ENCODE peak calls at places on chromosomes 2 and 18, in four cellular contexts. One of them, this sample, is unnamed.

GRCh38 chr2:135546432-135546831 is 15.1 kb downstream of the R3HDM1 start:
- DNase-seq in ureter: no peak
- DNase-seq in activated CD4-positive, alpha-beta T cell treated with anti-CD3 and anti-CD28 coated beads, Interleukin-2, amount 10 ng/mL, durations not matched to agents 7 days and 5 days: no peak
- DNase-seq in activated naive CD4-positive, alpha-beta T cell treated with anti-CD3 and anti-CD28 coated beads, Interleukin-2, amount 10 ng/mL, durations not matched to agents 7 days and 5 days: no peak
- DNase-seq in this sample: no peak

GRCh38 chr2:191942114-191943103 is 95.5 kb upstream of the CAVIN2 start:
- DNase-seq in ureter: no peak
- DNase-seq in activated CD4-positive, alpha-beta T cell treated with anti-CD3 and anti-CD28 coated beads, Interleukin-2, amount 10 ng/mL, durations not matched to agents 7 days and 5 days: no peak
- DNase-seq in activated naive CD4-positive, alpha-beta T cell treated with anti-CD3 and anti-CD28 coated beads, Interleukin-2, amount 10 ng/mL, durations not matched to agents 7 days and 5 days: no peak
- DNase-seq in this sample: peak; percentile 58

GRCh38 chr2:134232461-134232860 is 21.4 kb upstream of the MGAT5 start:
- DNase-seq in ureter: no peak
- DNase-seq in activated CD4-positive, alpha-beta T cell treated with anti-CD3 and anti-CD28 coated beads, Interleukin-2, amount 10 ng/mL, durations not matched to agents 7 days and 5 days: no peak
- DNase-seq in activated naive CD4-positive, alpha-beta T cell treated with anti-CD3 and anti-CD28 coated beads, Interleukin-2, amount 10 ng/mL, durations not matched to agents 7 days and 5 days: no peak
- DNase-seq in this sample: no peak

GRCh38 chr18:62325806-62326645 is 916 bp downstream of the TNFRSF11A start:
- DNase-seq in ureter: no peak
- DNase-seq in activated CD4-positive, alpha-beta T cell treated with anti-CD3 and anti-CD28 coated beads, Interleukin-2, amount 10 ng/mL, durations not matched to agents 7 days and 5 days: peak; percentile 27
- DNase-seq in activated naive CD4-positive, alpha-beta T cell treated with anti-CD3 and anti-CD28 coated beads, Interleukin-2, amount 10 ng/mL, durations not matched to agents 7 days and 5 days: peak; percentile 53
- DNase-seq in this sample: peak; percentile 43

GRCh38 chr18:63111549-63112402 is 207.8 kb downstream of the BCL2 start:
- DNase-seq in ureter: no peak
- DNase-seq in activated CD4-positive, alpha-beta T cell treated with anti-CD3 and anti-CD28 coated beads, Interleukin-2, amount 10 ng/mL, durations not matched to agents 7 days and 5 days: no peak
- DNase-seq in activated naive CD4-positive, alpha-beta T cell treated with anti-CD3 and anti-CD28 coated beads, Interleukin-2, amount 10 ng/mL, durations not matched to agents 7 days and 5 days: no peak
- DNase-seq in this sample: no peak

GRCh38 chr2:223494987-223495386 is 107.2 kb downstream of the SCG2 start:
- DNase-seq in ureter: no peak
- DNase-seq in activated CD4-positive, alpha-beta T cell treated with anti-CD3 and anti-CD28 coated beads, Interleukin-2, amount 10 ng/mL, durations not matched to agents 7 days and 5 days: no peak
- DNase-seq in activated naive CD4-positive, alpha-beta T cell treated with anti-CD3 and anti-CD28 coated beads, Interleukin-2, amount 10 ng/mL, durations not matched to agents 7 days and 5 days: no peak
- DNase-seq in this sample: no peak

GRCh38 chr2:2260691-2261268 is 70.3 kb downstream of the MYT1L start:
- DNase-seq in ureter: no peak
- DNase-seq in activated CD4-positive, alpha-beta T cell treated with anti-CD3 and anti-CD28 coated beads, Interleukin-2, amount 10 ng/mL, durations not matched to agents 7 days and 5 days: no peak
- DNase-seq in activated naive CD4-positive, alpha-beta T cell treated with anti-CD3 and anti-CD28 coated beads, Interleukin-2, amount 10 ng/mL, durations not matched to agents 7 days and 5 days: no peak
- DNase-seq in this sample: no peak

GRCh38 chr2:172102858-172103359 is at the start of gene DLX2:
- DNase-seq in ureter: no peak
- DNase-seq in activated CD4-positive, alpha-beta T cell treated with anti-CD3 and anti-CD28 coated beads, Interleukin-2, amount 10 ng/mL, durations not matched to agents 7 days and 5 days: peak; percentile 71
- DNase-seq in activated naive CD4-positive, alpha-beta T cell treated with anti-CD3 and anti-CD28 coated beads, Interleukin-2, amount 10 ng/mL, durations not matched to agents 7 days and 5 days: peak; percentile 81
- DNase-seq in this sample: peak; percentile 97

GRCh38 chr2:105417789-105418475 is 19.1 kb upstream of the FHL2 start:
- DNase-seq in ureter: no peak
- DNase-seq in activated CD4-positive, alpha-beta T cell treated with anti-CD3 and anti-CD28 coated beads, Interleukin-2, amount 10 ng/mL, durations not matched to agents 7 days and 5 days: no peak
- DNase-seq in activated naive CD4-positive, alpha-beta T cell treated with anti-CD3 and anti-CD28 coated beads, Interleukin-2, amount 10 ng/mL, durations not matched to agents 7 days and 5 days: no peak
- DNase-seq in this sample: no peak

GRCh38 chr2:200411831-200412230 is 98.0 kb downstream of the KCTD18 start:
- DNase-seq in ureter: no peak
- DNase-seq in activated CD4-positive, alpha-beta T cell treated with anti-CD3 and anti-CD28 coated beads, Interleukin-2, amount 10 ng/mL, durations not matched to agents 7 days and 5 days: no peak
- DNase-seq in activated naive CD4-positive, alpha-beta T cell treated with anti-CD3 and anti-CD28 coated beads, Interleukin-2, amount 10 ng/mL, durations not matched to agents 7 days and 5 days: no peak
- DNase-seq in this sample: no peak

GRCh38 chr2:215594766-215595165 is 158.9 kb upstream of the FN1 start:
- DNase-seq in ureter: no peak
- DNase-seq in activated CD4-positive, alpha-beta T cell treated with anti-CD3 and anti-CD28 coated beads, Interleukin-2, amount 10 ng/mL, durations not matched to agents 7 days and 5 days: no peak
- DNase-seq in activated naive CD4-positive, alpha-beta T cell treated with anti-CD3 and anti-CD28 coated beads, Interleukin-2, amount 10 ng/mL, durations not matched to agents 7 days and 5 days: no peak
- DNase-seq in this sample: no peak

GRCh38 chr18:48290162-48290926 is 118.8 kb downstream of the ZBTB7C start:
- DNase-seq in ureter: peak; percentile 33
- DNase-seq in activated CD4-positive, alpha-beta T cell treated with anti-CD3 and anti-CD28 coated beads, Interleukin-2, amount 10 ng/mL, durations not matched to agents 7 days and 5 days: no peak
- DNase-seq in activated naive CD4-positive, alpha-beta T cell treated with anti-CD3 and anti-CD28 coated beads, Interleukin-2, amount 10 ng/mL, durations not matched to agents 7 days and 5 days: no peak
- DNase-seq in this sample: no peak

GRCh38 chr2:149313512-149313972 is 16.8 kb upstream of the LYPD6 start:
- DNase-seq in ureter: no peak
- DNase-seq in activated CD4-positive, alpha-beta T cell treated with anti-CD3 and anti-CD28 coated beads, Interleukin-2, amount 10 ng/mL, durations not matched to agents 7 days and 5 days: no peak
- DNase-seq in activated naive CD4-positive, alpha-beta T cell treated with anti-CD3 and anti-CD28 coated beads, Interleukin-2, amount 10 ng/mL, durations not matched to agents 7 days and 5 days: peak; percentile 22
- DNase-seq in this sample: peak; percentile 70

GRCh38 chr2:129481306-129482219 is 497.9 kb upstream of the RAB6C start:
- DNase-seq in ureter: no peak
- DNase-seq in activated CD4-positive, alpha-beta T cell treated with anti-CD3 and anti-CD28 coated beads, Interleukin-2, amount 10 ng/mL, durations not matched to agents 7 days and 5 days: no peak
- DNase-seq in activated naive CD4-positive, alpha-beta T cell treated with anti-CD3 and anti-CD28 coated beads, Interleukin-2, amount 10 ng/mL, durations not matched to agents 7 days and 5 days: no peak
- DNase-seq in this sample: no peak

GRCh38 chr2:232897386-232897970 is 27.4 kb downstream of the SNORC start:
- DNase-seq in ureter: no peak
- DNase-seq in activated CD4-positive, alpha-beta T cell treated with anti-CD3 and anti-CD28 coated beads, Interleukin-2, amount 10 ng/mL, durations not matched to agents 7 days and 5 days: no peak
- DNase-seq in activated naive CD4-positive, alpha-beta T cell treated with anti-CD3 and anti-CD28 coated beads, Interleukin-2, amount 10 ng/mL, durations not matched to agents 7 days and 5 days: no peak
- DNase-seq in this sample: no peak

GRCh38 chr2:68747413-68747812 is 12.8 kb downstream of the ARHGAP25 start:
- DNase-seq in ureter: no peak
- DNase-seq in activated CD4-positive, alpha-beta T cell treated with anti-CD3 and anti-CD28 coated beads, Interleukin-2, amount 10 ng/mL, durations not matched to agents 7 days and 5 days: peak; percentile 3
- DNase-seq in activated naive CD4-positive, alpha-beta T cell treated with anti-CD3 and anti-CD28 coated beads, Interleukin-2, amount 10 ng/mL, durations not matched to agents 7 days and 5 days: no peak
- DNase-seq in this sample: no peak